ENCODE peak calls at places on chromosome X, in four cellular contexts. I, U, M and P are unnamed samples.

GRCh38 chrX:41300758-41301437 is 33.1 kb upstream of the DDX3X start:
- DNase-seq in U (no peak), M (no peak), I (no peak), P (no peak)

GRCh38 chrX:138875472-138875871 is 164.0 kb upstream of the FGF13 start:
- DNase-seq in U (no peak), I (no peak), M (no peak), P (no peak)

GRCh38 chrX:20517565-20517964 is 250.9 kb upstream of the RPS6KA3 start:
- DNase-seq in M (no peak), U (no peak), I (no peak), P (no peak)

GRCh38 chrX:47143894-47144625 is 442 bp downstream of the NDUFB11 start:
- DNase-seq in M (peak; percentile 59), I (no peak), U (no peak), P (no peak)

GRCh38 chrX:75155830-75156525 is at the start of gene ABCB7:
- DNase-seq in I (no peak), U (no peak), M (peak; percentile 81), P (peak; percentile 57)

GRCh38 chrX:41634284-41634683 is 54.5 kb upstream of the GPR34 start:
- DNase-seq in I (no peak), M (no peak), U (no peak), P (no peak)

GRCh38 chrX:103063918-103064434 is at the start of gene BEX1:
- DNase-seq in I (peak; percentile 48), U (no peak), M (peak; percentile 80), P (peak; percentile 37)

GRCh38 chrX:117978402-117978801 is 138.2 kb downstream of the KLHL13 start:
- DNase-seq in I (no peak), M (no peak), U (no peak), P (no peak)

GRCh38 chrX:116009871-116010710 is 160.5 kb upstream of the AGTR2 start:
- DNase-seq in M (peak; percentile 38), I (no peak), U (no peak), P (no peak)

GRCh38 chrX:1537031-1537715 is at the start of gene P2RY8:
- DNase-seq in M (no peak), I (no peak), U (no peak), P (peak; percentile 63)
- TF ChIP-seq CTCF in M (no peak), I (no peak), U (no peak), P (no peak)

DNA sequence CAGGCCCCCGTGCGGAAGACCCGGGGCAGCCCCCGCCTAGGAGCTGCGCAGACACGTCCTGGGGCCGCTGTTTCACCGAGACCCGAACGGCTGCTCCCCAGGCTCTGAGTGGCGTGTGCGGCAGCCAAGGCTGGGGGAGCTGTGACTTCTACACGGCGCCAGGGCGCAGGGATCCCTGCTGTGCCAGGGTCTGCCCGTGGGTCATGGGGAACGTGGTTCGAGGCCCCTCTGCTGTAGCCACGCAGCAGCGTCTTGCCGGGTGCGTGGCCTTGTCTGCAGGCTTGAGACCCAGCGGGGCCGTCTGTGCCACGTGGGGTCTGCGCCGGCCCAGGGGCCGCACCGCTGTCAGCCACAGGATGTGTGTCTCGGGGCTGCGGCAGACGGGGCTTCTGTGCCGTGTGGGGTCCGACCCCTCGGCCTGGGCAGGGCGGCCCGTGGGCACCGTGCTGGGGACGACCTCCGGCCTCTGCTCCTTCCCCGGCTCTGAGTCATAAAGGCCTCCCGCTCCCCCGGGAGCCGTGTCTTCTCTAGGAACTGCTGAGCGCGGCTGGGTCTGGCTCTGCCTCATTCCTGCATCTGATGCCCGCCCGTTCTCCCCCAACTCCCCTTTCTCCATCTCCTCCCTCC is 12.7 kb upstream of the GTPBP6 start:
- DNase-seq in U (no peak), I (no peak), M (peak; percentile 71), P (no peak)
- TF ChIP-seq POLR2AphosphoS5 in U (no peak), I (no peak), M (no peak), P (no peak)

GRCh38 chrX:112731793-112732192 is 52.1 kb upstream of the LHFPL1 start:
- DNase-seq in U (no peak), M (peak; percentile 32), I (no peak), P (no peak)
- TF ChIP-seq CTCF in U (no peak), M (peak; percentile 46), I (no peak), P (no peak)

GRCh38 chrX:9517062-9517461 is 52.2 kb downstream of the TBL1X start:
- DNase-seq in I (no peak), M (no peak), U (no peak), P (no peak)

GRCh38 chrX:9518896-9519295 is 54.0 kb downstream of the TBL1X start:
- DNase-seq in U (no peak), M (no peak), I (no peak), P (no peak)

GRCh38 chrX:9516635-9517034 is 51.8 kb downstream of the TBL1X start:
- DNase-seq in I (no peak), M (no peak), U (no peak), P (no peak)

GRCh38 chrX:9520211-9520590 is 55.3 kb downstream of the TBL1X start:
- DNase-seq in U (no peak), I (no peak), M (no peak), P (no peak)

GRCh38 chrX:9519546-9520210 is 54.8 kb downstream of the TBL1X start:
- DNase-seq in U (no peak), I (no peak), M (no peak), P (no peak)
- TF ChIP-seq POLR2AphosphoS5 in U (no peak), I (no peak), M (no peak), P (no peak)

GRCh38 chrX:123172874-123173273 is 11.2 kb upstream of the GRIA3 start:
- DNase-seq in M (no peak), U (no peak), I (no peak), P (no peak)

GRCh38 chrX:123175366-123176122 is 8.5 kb upstream of the GRIA3 start:
- DNase-seq in M (no peak), I (no peak), U (no peak), P (no peak)

GRCh38 chrX:123169247-123169901 is 14.7 kb upstream of the GRIA3 start:
- DNase-seq in U (no peak), I (no peak), M (no peak), P (no peak)

GRCh38 chrX:123171781-123172180 is 12.3 kb upstream of the GRIA3 start:
- DNase-seq in M (no peak), I (no peak), U (no peak), P (no peak)

DNA sequence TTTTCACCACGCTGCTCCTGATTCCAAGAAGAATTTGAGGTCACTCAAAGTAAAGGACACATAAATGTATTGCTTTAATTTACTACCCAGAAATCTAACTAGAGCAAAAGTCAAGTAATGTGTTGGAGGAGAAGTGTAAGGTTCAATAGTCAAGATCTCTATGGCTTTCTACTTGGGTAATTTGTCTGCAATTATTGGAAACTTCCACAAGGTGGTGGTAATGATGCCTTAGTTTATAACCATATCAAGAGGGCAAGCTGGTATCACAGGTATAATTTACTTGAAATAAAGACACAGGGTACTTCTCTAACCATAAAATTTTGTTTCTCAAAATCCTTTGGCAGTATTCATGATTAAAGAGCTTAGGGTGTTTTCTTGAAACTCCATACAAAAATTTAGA is 10.2 kb upstream of the GRIA3 start:
- DNase-seq in U (no peak), M (peak; percentile 39), I (no peak), P (no peak)
- TF ChIP-seq CTCF in U (no peak), M (peak; percentile 58), I (no peak), P (no peak)

DNA sequence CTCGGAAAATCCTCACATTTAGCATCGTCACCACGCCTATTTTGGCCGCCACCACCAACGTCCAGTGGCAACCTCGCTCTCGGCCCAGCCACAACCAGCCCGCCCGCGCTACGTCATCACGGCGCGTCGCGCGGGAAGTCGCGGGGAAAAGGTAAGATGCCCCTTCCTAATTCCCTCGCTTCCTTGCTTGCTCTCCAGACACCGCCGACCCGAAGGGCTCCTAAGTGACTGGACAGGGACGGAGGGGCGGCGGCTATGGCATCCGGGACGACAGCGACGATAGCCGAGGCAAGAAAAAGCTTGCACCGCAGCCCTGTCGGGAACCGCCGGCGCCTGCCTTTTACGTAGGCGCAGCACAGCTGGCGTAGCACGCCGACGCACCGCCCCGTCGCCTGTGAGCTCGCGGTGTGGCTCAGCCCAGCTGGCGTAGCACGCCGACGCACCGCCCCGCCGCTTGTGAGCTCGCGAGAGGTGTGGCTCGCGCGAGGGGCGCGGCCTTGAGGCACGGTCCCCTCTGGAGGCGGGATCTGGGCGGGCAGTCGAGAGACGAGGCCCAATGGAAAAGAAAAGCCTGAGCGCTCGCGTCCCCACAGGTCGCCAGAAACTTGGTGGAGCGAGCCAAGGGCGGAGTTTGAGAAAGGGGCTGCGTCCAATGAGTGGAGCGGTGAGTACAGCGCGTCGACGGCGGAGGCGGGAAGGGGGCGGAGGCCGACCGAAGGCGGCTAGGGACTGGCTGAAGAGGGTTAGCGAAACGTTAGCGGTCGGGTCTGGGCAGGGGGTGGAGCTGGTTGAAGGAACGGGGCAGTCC is at the start of gene HDAC6:
- DNase-seq in M (peak; percentile 95), U (no peak), I (peak; percentile 95), P (peak; percentile 97)
- TF ChIP-seq POLR2AphosphoS5 in M (peak; percentile 47), U (peak; percentile 57), I (peak; percentile 93), P (peak; percentile 67)

DNA sequence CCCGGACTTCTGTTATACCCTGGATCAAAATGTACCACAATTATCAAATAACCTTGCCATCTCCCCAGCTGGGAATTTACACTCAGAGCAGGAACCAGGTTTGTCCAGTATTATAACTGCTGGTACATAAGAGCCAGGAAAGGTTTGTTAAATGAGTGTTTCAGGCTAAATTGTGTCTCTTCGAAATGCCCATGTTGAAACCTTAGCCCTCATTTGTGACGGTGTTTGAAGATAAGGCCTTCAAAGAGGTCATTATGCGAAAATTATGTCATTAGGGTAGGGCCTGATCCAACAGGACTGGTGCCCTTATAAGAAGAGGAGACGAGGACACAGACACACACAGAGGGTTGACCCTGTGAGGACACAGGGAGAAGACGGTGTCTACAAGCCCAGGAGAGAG is 73.5 kb upstream of the DHRSX start:
- DNase-seq in M (no peak), I (no peak), U (no peak), P (no peak)
- TF ChIP-seq CTCF in M (no peak), I (no peak), U (no peak), P (no peak)

DNA sequence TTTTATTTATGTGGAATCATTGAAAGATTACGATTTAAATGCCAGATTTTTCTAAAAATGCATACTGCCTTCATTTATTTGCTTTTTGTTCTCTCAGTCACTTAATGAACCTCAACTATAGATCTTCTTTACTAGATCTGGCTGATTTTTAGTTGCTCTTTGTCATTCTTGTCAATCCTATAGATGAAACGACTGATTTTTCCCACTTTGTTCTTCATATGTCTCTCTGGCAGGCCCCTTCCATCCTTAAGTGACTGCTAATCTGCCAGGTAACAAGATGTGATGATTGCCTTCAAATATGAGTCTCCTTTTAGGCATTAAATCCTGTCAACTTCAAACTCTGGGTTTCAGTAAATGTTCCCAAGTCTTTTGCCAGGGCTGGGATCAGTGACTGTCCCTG is 61.0 kb downstream of the ALG13 start:
- DNase-seq in M (no peak), U (no peak), I (no peak), P (no peak)
- TF ChIP-seq POLR2AphosphoS5 in M (no peak), U (no peak), I (no peak), P (no peak)

DNA sequence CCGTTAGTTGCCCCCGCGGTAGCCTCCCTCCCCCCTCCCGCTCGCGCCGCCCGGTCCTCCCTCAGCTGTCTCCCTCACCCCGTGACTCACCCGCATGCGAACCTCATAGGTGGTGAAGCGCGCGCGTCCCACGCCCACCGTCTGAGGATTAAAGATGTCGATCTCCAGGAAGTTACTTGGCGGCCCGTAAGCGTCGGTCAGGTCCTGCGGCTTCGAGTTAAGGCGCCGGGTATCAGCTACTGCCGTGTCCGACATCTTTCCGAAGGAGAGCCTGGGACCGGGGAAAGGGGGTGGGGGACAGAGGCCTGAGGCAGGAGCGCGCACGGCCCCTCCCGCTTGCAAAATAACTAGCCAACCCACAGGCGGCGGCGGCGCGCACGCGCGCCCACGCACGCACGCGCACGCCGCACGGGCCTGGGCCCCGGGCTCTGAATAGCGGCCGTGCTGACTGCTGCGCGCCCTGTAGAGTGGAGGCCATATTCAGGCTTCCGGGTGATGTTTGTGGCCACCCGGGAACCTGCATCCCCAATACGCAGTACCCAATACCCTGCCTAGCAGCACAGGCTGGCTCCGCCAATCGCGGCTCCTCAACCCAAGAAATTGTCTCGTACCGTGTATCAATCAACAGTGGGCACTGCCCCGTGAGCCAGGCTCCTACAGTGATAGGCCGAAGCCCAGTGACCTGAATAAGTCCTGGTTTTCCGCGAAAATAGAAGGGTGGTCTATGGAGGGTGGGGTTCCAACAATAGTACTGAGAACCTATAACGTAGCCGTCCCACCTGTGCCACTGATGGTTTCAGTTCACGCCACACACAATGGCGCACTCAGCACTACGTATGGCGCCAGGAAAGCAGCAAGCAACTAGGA is at the start of gene SNX12:
- DNase-seq in I (peak; percentile 86), M (peak; percentile 90), U (no peak), P (peak; percentile 90)
- TF ChIP-seq CTCF in I (peak; percentile 31), M (no peak), U (no peak), P (no peak)